ENCODE peak calls at places on chromosome 13, in five cellular contexts. One of them, this sample, is unnamed.
A peak's percentile ranks its signal among the peaks of the same experiment; 100 is the strongest.

GRCh38 chr13:46124967-46125933 is 20.4 kb upstream of the CPB2 start:
- DNase-seq in vagina: no peak
- DNase-seq in fibroblast of pulmonary artery: no peak
- DNase-seq in AG04450: no peak
- DNase-seq in A673: peak; percentile 95
- DNase-seq in this sample: no peak

GRCh38 chr13:27617801-27618411 is 2.4 kb downstream of the LNX2 start:
- DNase-seq in vagina: no peak
- DNase-seq in A673: no peak
- DNase-seq in AG04450: no peak
- DNase-seq in fibroblast of pulmonary artery: no peak
- DNase-seq in this sample: no peak

GRCh38 chr13:85508683-85509329 is 290.4 kb downstream of the SLITRK6 start:
- DNase-seq in vagina: no peak
- DNase-seq in AG04450: no peak
- DNase-seq in A673: peak; percentile 13
- DNase-seq in fibroblast of pulmonary artery: peak; percentile 12
- DNase-seq in this sample: peak; percentile 63

GRCh38 chr13:27599845-27600553 is 20.3 kb downstream of the LNX2 start:
- DNase-seq in fibroblast of pulmonary artery: peak; percentile 80
- DNase-seq in AG04450: no peak
- DNase-seq in vagina: no peak
- DNase-seq in A673: peak; percentile 71
- DNase-seq in this sample: peak; percentile 84

GRCh38 chr13:23462815-23463559 is 29.5 kb upstream of the SACS start:
- DNase-seq in fibroblast of pulmonary artery: no peak
- DNase-seq in AG04450: no peak
- DNase-seq in vagina: no peak
- DNase-seq in A673: no peak
- DNase-seq in this sample: peak; percentile 25

GRCh38 chr13:24038846-24039330 is 121.6 kb upstream of the SPATA13 start:
- DNase-seq in vagina: no peak
- DNase-seq in fibroblast of pulmonary artery: no peak
- DNase-seq in AG04450: no peak
- DNase-seq in A673: no peak
- DNase-seq in this sample: peak; percentile 49

GRCh38 chr13:44131069-44131614 is 242.5 kb upstream of the SERP2 start:
- DNase-seq in vagina: no peak
- DNase-seq in AG04450: no peak
- DNase-seq in fibroblast of pulmonary artery: no peak
- DNase-seq in A673: no peak
- DNase-seq in this sample: no peak

GRCh38 chr13:49545661-49546060 is 39.7 kb downstream of the RCBTB1 start:
- DNase-seq in vagina: no peak
- DNase-seq in A673: no peak
- DNase-seq in AG04450: no peak
- DNase-seq in fibroblast of pulmonary artery: no peak
- DNase-seq in this sample: no peak

GRCh38 chr13:49086711-49087110 is 111.0 kb downstream of the FNDC3A start:
- DNase-seq in A673: peak; percentile 11
- DNase-seq in vagina: no peak
- DNase-seq in AG04450: no peak
- DNase-seq in fibroblast of pulmonary artery: peak; percentile 77
- DNase-seq in this sample: peak; percentile 73

DNA sequence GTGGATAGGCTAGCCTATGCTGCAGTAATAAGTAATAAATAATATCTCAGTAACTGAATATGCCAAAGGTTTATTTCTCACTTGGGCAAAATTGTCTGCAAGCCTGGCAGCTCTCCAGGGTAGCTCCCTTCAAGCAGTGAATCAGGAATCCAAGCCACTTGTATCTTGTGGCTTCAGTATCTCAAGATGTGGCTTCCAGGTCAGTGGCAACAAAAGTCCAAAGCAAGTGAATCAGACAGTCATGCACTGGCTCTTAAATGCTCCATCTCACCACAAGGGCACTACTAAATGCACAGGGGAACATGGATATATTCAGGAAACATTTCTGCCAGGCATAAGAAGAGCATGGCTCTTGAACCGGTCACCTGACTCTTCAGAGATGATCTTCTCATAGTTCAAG is 126.3 kb downstream of the KCTD12 start:
- DNase-seq in AG04450: no peak
- DNase-seq in vagina: no peak
- DNase-seq in A673: no peak
- DNase-seq in fibroblast of pulmonary artery: peak; percentile 46
- DNase-seq in this sample: peak; percentile 72
- TF ChIP-seq CTCF in AG04450: no peak
- TF ChIP-seq CTCF in vagina: no peak
- TF ChIP-seq CTCF in A673: no peak
- TF ChIP-seq CTCF in fibroblast of pulmonary artery: peak; percentile 15
- TF ChIP-seq CTCF in this sample: peak; percentile 35

DNA sequence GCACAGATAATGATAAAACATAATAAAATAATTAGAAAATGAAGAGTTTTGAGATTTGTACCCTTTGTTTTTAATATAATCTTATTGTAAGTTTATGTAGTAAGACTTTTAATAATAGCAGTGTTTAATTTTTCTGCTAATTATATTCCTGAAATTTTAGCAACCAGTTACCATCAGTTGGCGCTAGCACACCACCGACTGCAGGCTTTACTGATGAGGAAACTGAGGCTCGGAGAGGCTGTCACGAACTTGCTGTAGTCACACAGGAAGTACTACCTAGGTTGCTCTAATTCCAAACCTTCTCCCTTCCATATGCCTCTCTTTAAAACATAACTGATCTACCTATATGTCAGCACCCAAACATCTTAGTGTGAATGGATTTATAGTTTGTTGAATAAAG is 1.0 kb upstream of the RFXAP start:
- DNase-seq in AG04450: no peak
- DNase-seq in fibroblast of pulmonary artery: no peak
- DNase-seq in A673: no peak
- DNase-seq in vagina: no peak
- DNase-seq in this sample: no peak
- H3K4me3 ChIP-seq in AG04450: no peak overlapping the region
- H3K4me3 ChIP-seq in fibroblast of pulmonary artery: no peak overlapping the region
- H3K4me3 ChIP-seq in A673: no peak overlapping the region
- H3K4me3 ChIP-seq in vagina: no peak overlapping the region
- H3K4me3 ChIP-seq in this sample: no peak overlapping the region

DNA sequence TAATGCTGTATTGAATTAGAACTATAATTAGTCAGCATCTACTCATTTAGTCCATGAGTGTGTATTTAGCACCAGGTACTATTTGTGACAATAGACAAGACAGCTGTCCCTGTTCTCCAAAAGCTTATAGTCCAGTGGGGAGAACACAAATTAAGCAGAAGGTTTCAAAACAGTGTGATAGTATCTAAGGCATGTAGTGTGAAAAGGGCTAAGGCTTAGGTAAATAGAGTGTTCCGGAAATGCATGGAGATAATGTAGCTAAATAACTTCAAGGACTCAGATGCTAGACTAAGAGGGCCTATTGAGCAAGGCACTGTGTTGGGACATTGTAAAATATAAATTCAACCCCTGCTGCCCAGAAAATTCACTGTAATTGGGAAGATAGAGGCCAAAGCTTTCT is 144.1 kb upstream of the MIR17HG start:
- DNase-seq in A673: no peak
- DNase-seq in vagina: no peak
- DNase-seq in fibroblast of pulmonary artery: no peak
- DNase-seq in AG04450: no peak
- DNase-seq in this sample: no peak
- TF ChIP-seq CTCF in A673: no peak
- TF ChIP-seq CTCF in vagina: no peak
- TF ChIP-seq CTCF in fibroblast of pulmonary artery: no peak
- TF ChIP-seq CTCF in AG04450: no peak
- TF ChIP-seq CTCF in this sample: no peak

DNA sequence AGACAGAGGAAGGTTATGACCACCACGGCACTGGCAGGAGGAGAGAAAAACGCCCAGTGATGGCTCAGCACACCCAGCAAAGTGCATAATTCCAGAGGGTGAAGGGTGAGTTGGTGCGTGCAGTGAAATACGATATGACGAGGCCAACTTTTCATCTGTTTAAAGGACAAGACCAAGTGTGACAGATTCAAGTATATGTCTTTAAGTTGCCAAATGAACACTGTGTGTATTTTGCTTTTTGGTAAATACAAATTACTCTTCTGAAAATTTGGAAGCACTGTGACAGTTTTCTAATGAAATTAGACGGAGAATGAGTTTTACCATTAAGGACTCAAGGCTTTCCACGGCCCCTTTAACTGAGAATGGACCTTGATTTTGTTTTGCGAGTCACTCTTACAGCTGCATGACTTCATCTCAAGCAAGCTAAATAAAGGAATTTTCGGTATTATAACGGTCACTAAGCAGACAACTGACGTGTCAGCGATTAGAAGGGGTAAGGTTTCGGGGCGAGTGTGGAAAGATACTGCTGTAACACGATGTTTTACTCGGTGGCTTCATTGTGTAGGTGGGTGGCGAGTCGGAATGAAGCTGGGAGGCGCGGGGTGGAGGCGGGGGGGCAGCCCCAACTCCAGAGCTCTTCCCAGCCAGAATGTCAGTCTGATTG is 22.8 kb downstream of the COL4A2 start:
- DNase-seq in fibroblast of pulmonary artery: peak; percentile 64
- DNase-seq in AG04450: no peak
- DNase-seq in A673: no peak
- DNase-seq in vagina: no peak
- DNase-seq in this sample: peak; percentile 79
- H3K4me3 ChIP-seq in fibroblast of pulmonary artery: peak overlapping the region; percentile 18
- H3K4me3 ChIP-seq in AG04450: peak overlapping the region; percentile 40
- H3K4me3 ChIP-seq in A673: no peak overlapping the region
- H3K4me3 ChIP-seq in vagina: no peak overlapping the region
- H3K4me3 ChIP-seq in this sample: no peak overlapping the region

GRCh38 chr13:96984061-96984508 is 10.2 kb downstream of the OXGR1 start:
- DNase-seq in fibroblast of pulmonary artery: peak; percentile 39
- DNase-seq in vagina: no peak
- DNase-seq in AG04450: no peak
- DNase-seq in A673: peak; percentile 20
- DNase-seq in this sample: peak; percentile 11
- TF ChIP-seq CTCF in fibroblast of pulmonary artery: peak; percentile 11
- TF ChIP-seq CTCF in vagina: no peak
- TF ChIP-seq CTCF in AG04450: no peak
- TF ChIP-seq CTCF in A673: peak; percentile 39
- TF ChIP-seq CTCF in this sample: peak; percentile 25

DNA sequence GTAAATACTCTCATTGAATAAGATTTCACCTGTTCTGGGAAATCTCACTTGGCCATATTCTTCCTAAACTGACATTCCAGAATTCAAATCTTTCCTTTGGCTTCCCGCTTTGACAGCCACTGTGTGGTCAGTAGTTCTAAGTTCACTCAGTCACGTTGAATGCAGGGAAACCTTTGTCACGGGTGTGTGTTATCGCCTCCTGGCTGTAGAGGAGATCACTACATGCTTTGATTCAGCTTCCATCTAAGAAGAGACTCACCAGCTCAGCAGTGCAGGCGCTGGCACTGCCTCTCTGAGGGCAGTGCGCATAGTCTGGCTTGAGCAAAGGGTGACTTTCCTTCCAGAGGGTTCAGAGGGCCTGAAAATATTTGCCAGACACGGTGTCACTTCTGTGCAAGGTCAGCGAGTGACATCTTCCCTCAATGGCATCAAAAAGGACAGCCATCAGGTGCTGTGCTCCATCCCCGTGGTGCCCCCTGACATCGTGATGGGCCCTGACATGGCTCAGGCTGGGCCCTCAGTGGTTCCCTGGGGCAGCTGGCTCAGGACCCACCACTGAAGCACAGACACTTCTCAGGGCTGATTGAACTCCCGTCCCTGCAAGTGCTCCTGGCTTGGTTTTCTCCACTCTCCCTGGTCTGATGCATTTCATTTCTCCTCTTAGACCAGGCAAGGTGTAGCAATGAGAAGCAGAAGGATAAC is 635.4 kb upstream of the ARGLU1 start:
- DNase-seq in fibroblast of pulmonary artery: peak; percentile 56
- DNase-seq in vagina: no peak
- DNase-seq in A673: peak; percentile 68
- DNase-seq in AG04450: no peak
- DNase-seq in this sample: peak; percentile 39
- H3K4me3 ChIP-seq in fibroblast of pulmonary artery: no peak overlapping the region
- H3K4me3 ChIP-seq in vagina: no peak overlapping the region
- H3K4me3 ChIP-seq in A673: no peak overlapping the region
- H3K4me3 ChIP-seq in AG04450: no peak overlapping the region
- H3K4me3 ChIP-seq in this sample: no peak overlapping the region

DNA sequence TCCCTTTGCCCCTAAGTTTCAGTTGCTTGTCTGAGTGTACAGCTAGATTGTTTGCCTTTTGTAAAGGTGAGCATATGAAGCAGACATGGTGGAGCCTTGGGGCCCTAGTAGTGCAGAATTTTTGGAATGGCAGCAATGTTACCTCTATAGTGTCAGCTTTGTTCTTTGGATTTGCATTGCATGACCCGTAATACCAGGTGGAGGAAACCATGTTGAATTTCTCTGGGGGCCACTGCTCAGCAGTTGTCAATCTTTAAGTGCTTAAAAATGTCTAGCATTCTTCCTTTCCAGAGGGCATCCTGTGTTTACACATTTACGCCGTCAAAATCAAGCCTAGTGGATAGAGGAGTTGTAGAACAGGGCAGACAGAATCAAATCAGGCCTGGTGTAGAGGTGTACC is 303.3 kb downstream of the ATP8A2 start:
- DNase-seq in fibroblast of pulmonary artery: no peak
- DNase-seq in vagina: no peak
- DNase-seq in AG04450: no peak
- DNase-seq in A673: no peak
- DNase-seq in this sample: no peak
- TF ChIP-seq CTCF in fibroblast of pulmonary artery: no peak
- TF ChIP-seq CTCF in vagina: no peak
- TF ChIP-seq CTCF in AG04450: no peak
- TF ChIP-seq CTCF in A673: no peak
- TF ChIP-seq CTCF in this sample: no peak

GRCh38 chr13:98652721-98653470 is 76.0 kb upstream of the STK24 start:
- DNase-seq in fibroblast of pulmonary artery: no peak
- DNase-seq in A673: no peak
- DNase-seq in AG04450: no peak
- DNase-seq in vagina: no peak
- DNase-seq in this sample: no peak

GRCh38 chr13:98657506-98658085 is 80.7 kb upstream of the STK24 start:
- DNase-seq in vagina: no peak
- DNase-seq in fibroblast of pulmonary artery: no peak
- DNase-seq in A673: no peak
- DNase-seq in AG04450: no peak
- DNase-seq in this sample: no peak

GRCh38 chr13:98656223-98656622 is 79.3 kb upstream of the STK24 start:
- DNase-seq in A673: no peak
- DNase-seq in fibroblast of pulmonary artery: no peak
- DNase-seq in AG04450: no peak
- DNase-seq in vagina: no peak
- DNase-seq in this sample: no peak

GRCh38 chr13:98653471-98653985 is 76.6 kb upstream of the STK24 start:
- DNase-seq in vagina: no peak
- DNase-seq in fibroblast of pulmonary artery: peak; percentile 79
- DNase-seq in AG04450: peak; percentile 33
- DNase-seq in A673: peak; percentile 76
- DNase-seq in this sample: peak; percentile 86

GRCh38 chr13:98658131-98658530 is 81.2 kb upstream of the STK24 start:
- DNase-seq in A673: no peak
- DNase-seq in fibroblast of pulmonary artery: peak; percentile 28
- DNase-seq in vagina: no peak
- DNase-seq in AG04450: no peak
- DNase-seq in this sample: no peak
- H3K4me3 ChIP-seq in A673: no peak overlapping the region
- H3K4me3 ChIP-seq in fibroblast of pulmonary artery: no peak overlapping the region
- H3K4me3 ChIP-seq in vagina: no peak overlapping the region
- H3K4me3 ChIP-seq in AG04450: no peak overlapping the region
- H3K4me3 ChIP-seq in this sample: no peak overlapping the region